ENCODE peak calls at places on chromosomes 2 and 18, in eight cellular contexts. One of them, this sample, is unnamed.

GRCh38 chr2:134774786-134775641 is 56.2 kb upstream of the TMEM163 start:
- DNase-seq in AG09319: no peak
- DNase-seq in neuronal stem cell: peak; percentile 62
- DNase-seq in stimulated activated CD8-positive, alpha-beta memory T cell treated with anti-CD3 and anti-CD28 coated beads, Interleukin-7, amount 100 ng/mL, for 1 hour: no peak
- DNase-seq in GM12865: no peak
- DNase-seq in A549: no peak
- DNase-seq in brain microvascular endothelial cell: no peak
- DNase-seq in fibroblast of lung: no peak
- DNase-seq in this sample: no peak

GRCh38 chr18:76491801-76492668 is 3.0 kb downstream of the ZNF516 start:
- DNase-seq in AG09319: no peak
- DNase-seq in neuronal stem cell: peak; percentile 53
- DNase-seq in stimulated activated CD8-positive, alpha-beta memory T cell treated with anti-CD3 and anti-CD28 coated beads, Interleukin-7, amount 100 ng/mL, for 1 hour: no peak
- DNase-seq in GM12865: peak; percentile 45
- DNase-seq in A549: peak; percentile 40
- DNase-seq in brain microvascular endothelial cell: peak; percentile 11
- DNase-seq in fibroblast of lung: peak; percentile 49
- DNase-seq in this sample: no peak

GRCh38 chr2:95328386-95329125 is 31.4 kb downstream of the KCNIP3 start:
- DNase-seq in AG09319: no peak
- DNase-seq in neuronal stem cell: no peak
- DNase-seq in stimulated activated CD8-positive, alpha-beta memory T cell treated with anti-CD3 and anti-CD28 coated beads, Interleukin-7, amount 100 ng/mL, for 1 hour: no peak
- DNase-seq in GM12865: no peak
- DNase-seq in A549: no peak
- DNase-seq in brain microvascular endothelial cell: no peak
- DNase-seq in fibroblast of lung: no peak
- DNase-seq in this sample: no peak

GRCh38 chr2:6968319-6969100 is 51.3 kb downstream of the RNF144A start:
- DNase-seq in AG09319: no peak
- DNase-seq in neuronal stem cell: no peak
- DNase-seq in stimulated activated CD8-positive, alpha-beta memory T cell treated with anti-CD3 and anti-CD28 coated beads, Interleukin-7, amount 100 ng/mL, for 1 hour: no peak
- DNase-seq in GM12865: peak; percentile 19
- DNase-seq in A549: no peak
- DNase-seq in brain microvascular endothelial cell: peak; percentile 29
- DNase-seq in fibroblast of lung: no peak
- DNase-seq in this sample: peak; percentile 21

GRCh38 chr18:64017870-64018269 is 48.0 kb downstream of the SERPINB8 start:
- DNase-seq in AG09319: no peak
- DNase-seq in neuronal stem cell: peak; percentile 23
- DNase-seq in stimulated activated CD8-positive, alpha-beta memory T cell treated with anti-CD3 and anti-CD28 coated beads, Interleukin-7, amount 100 ng/mL, for 1 hour: no peak
- DNase-seq in GM12865: peak; percentile 38
- DNase-seq in A549: peak; percentile 20
- DNase-seq in brain microvascular endothelial cell: no peak
- DNase-seq in fibroblast of lung: peak; percentile 39
- DNase-seq in this sample: peak; percentile 23

GRCh38 chr2:44740678-44741077 is 200.8 kb upstream of the SIX3 start:
- DNase-seq in AG09319: no peak
- DNase-seq in neuronal stem cell: no peak
- DNase-seq in stimulated activated CD8-positive, alpha-beta memory T cell treated with anti-CD3 and anti-CD28 coated beads, Interleukin-7, amount 100 ng/mL, for 1 hour: no peak
- DNase-seq in GM12865: no peak
- DNase-seq in A549: no peak
- DNase-seq in brain microvascular endothelial cell: no peak
- DNase-seq in fibroblast of lung: peak; percentile 44
- DNase-seq in this sample: no peak

GRCh38 chr18:906416-907170 is 1.9 kb downstream of the ADCYAP1 start:
- DNase-seq in AG09319: no peak
- DNase-seq in neuronal stem cell: no peak
- DNase-seq in stimulated activated CD8-positive, alpha-beta memory T cell treated with anti-CD3 and anti-CD28 coated beads, Interleukin-7, amount 100 ng/mL, for 1 hour: no peak
- DNase-seq in GM12865: no peak
- DNase-seq in A549: no peak
- DNase-seq in brain microvascular endothelial cell: no peak
- DNase-seq in fibroblast of lung: no peak
- DNase-seq in this sample: no peak

GRCh38 chr18:31549416-31549815 is 42.3 kb upstream of the TTR start:
- DNase-seq in AG09319: no peak
- DNase-seq in neuronal stem cell: no peak
- DNase-seq in stimulated activated CD8-positive, alpha-beta memory T cell treated with anti-CD3 and anti-CD28 coated beads, Interleukin-7, amount 100 ng/mL, for 1 hour: no peak
- DNase-seq in GM12865: no peak
- DNase-seq in A549: no peak
- DNase-seq in brain microvascular endothelial cell: no peak
- DNase-seq in fibroblast of lung: no peak
- DNase-seq in this sample: no peak

GRCh38 chr2:145692971-145693478 is 1173.1 kb upstream of the ZEB2 start:
- DNase-seq in AG09319: peak; percentile 72
- DNase-seq in neuronal stem cell: no peak
- DNase-seq in stimulated activated CD8-positive, alpha-beta memory T cell treated with anti-CD3 and anti-CD28 coated beads, Interleukin-7, amount 100 ng/mL, for 1 hour: no peak
- DNase-seq in GM12865: peak; percentile 13
- DNase-seq in A549: peak; percentile 55
- DNase-seq in brain microvascular endothelial cell: peak; percentile 84
- DNase-seq in fibroblast of lung: peak; percentile 96
- DNase-seq in this sample: peak; percentile 36